ENCODE peak calls at places on chromosomes 7 and 10, in eight cellular contexts. One of them, this sample, is unnamed.

GRCh38 chr7:150481207-150481920 is 30.9 kb downstream of the GIMAP8 start:
- DNase-seq in GM23338: no peak
- DNase-seq in HCT116: no peak
- DNase-seq in heart right ventricle: no peak
- DNase-seq in AG04450: no peak
- DNase-seq in AG10803: no peak
- DNase-seq in astrocyte of the spinal cord: no peak
- DNase-seq in fibroblast of pulmonary artery: no peak
- DNase-seq in this sample: no peak

GRCh38 chr10:23910296-23910695 is 298.6 kb upstream of the KIAA1217 start:
- DNase-seq in astrocyte of the spinal cord: no peak
- DNase-seq in GM23338: no peak
- DNase-seq in fibroblast of pulmonary artery: no peak
- DNase-seq in heart right ventricle: no peak
- DNase-seq in AG10803: no peak
- DNase-seq in HCT116: no peak
- DNase-seq in AG04450: no peak
- DNase-seq in this sample: no peak

GRCh38 chr7:1736826-1737225 is 66.7 kb downstream of the ELFN1 start:
- DNase-seq in fibroblast of pulmonary artery: no peak
- DNase-seq in astrocyte of the spinal cord: no peak
- DNase-seq in HCT116: no peak
- DNase-seq in heart right ventricle: no peak
- DNase-seq in GM23338: no peak
- DNase-seq in AG04450: no peak
- DNase-seq in AG10803: no peak
- DNase-seq in this sample: no peak

GRCh38 chr7:157674027-157674714 is 337.4 kb downstream of the DNAJB6 start:
- DNase-seq in heart right ventricle: no peak
- DNase-seq in HCT116: no peak
- DNase-seq in AG10803: no peak
- DNase-seq in astrocyte of the spinal cord: no peak
- DNase-seq in AG04450: no peak
- DNase-seq in fibroblast of pulmonary artery: no peak
- DNase-seq in GM23338: no peak
- DNase-seq in this sample: no peak

GRCh38 chr10:110391541-110391940 is 86.8 kb upstream of the SMNDC1 start:
- DNase-seq in GM23338: no peak
- DNase-seq in fibroblast of pulmonary artery: no peak
- DNase-seq in HCT116: no peak
- DNase-seq in heart right ventricle: no peak
- DNase-seq in AG04450: no peak
- DNase-seq in AG10803: no peak
- DNase-seq in astrocyte of the spinal cord: no peak
- DNase-seq in this sample: no peak

GRCh38 chr10:22712959-22713852 is 1.2 kb downstream of the PIP4K2A start:
- DNase-seq in AG10803: peak
- DNase-seq in AG04450: no peak
- DNase-seq in GM23338: peak
- DNase-seq in fibroblast of pulmonary artery: peak
- DNase-seq in astrocyte of the spinal cord: peak
- DNase-seq in HCT116: no peak
- DNase-seq in heart right ventricle: no peak
- DNase-seq in this sample: peak

GRCh38 chr7:67644149-67644548 is 647.5 kb downstream of the TYW1 start:
- DNase-seq in HCT116: no peak
- DNase-seq in GM23338: no peak
- DNase-seq in astrocyte of the spinal cord: no peak
- DNase-seq in AG04450: no peak
- DNase-seq in fibroblast of pulmonary artery: no peak
- DNase-seq in AG10803: no peak
- DNase-seq in heart right ventricle: no peak
- DNase-seq in this sample: no peak

GRCh38 chr7:107973861-107974260 is 29.1 kb downstream of the LAMB1 start:
- DNase-seq in HCT116: no peak
- DNase-seq in heart right ventricle: no peak
- DNase-seq in fibroblast of pulmonary artery: no peak
- DNase-seq in GM23338: no peak
- DNase-seq in astrocyte of the spinal cord: no peak
- DNase-seq in AG10803: no peak
- DNase-seq in AG04450: no peak
- DNase-seq in this sample: no peak

GRCh38 chr7:57203161-57203791 is 71.0 kb upstream of the ZNF479 start:
- DNase-seq in AG10803: no peak
- DNase-seq in GM23338: no peak
- DNase-seq in heart right ventricle: no peak
- DNase-seq in astrocyte of the spinal cord: no peak
- DNase-seq in AG04450: no peak
- DNase-seq in HCT116: no peak
- DNase-seq in fibroblast of pulmonary artery: no peak
- DNase-seq in this sample: no peak

GRCh38 chr10:28938745-28939144 is 261.4 kb downstream of the BAMBI start:
- DNase-seq in GM23338: no peak
- DNase-seq in HCT116: no peak
- DNase-seq in heart right ventricle: no peak
- DNase-seq in AG10803: peak
- DNase-seq in astrocyte of the spinal cord: peak
- DNase-seq in fibroblast of pulmonary artery: no peak
- DNase-seq in AG04450: no peak
- DNase-seq in this sample: no peak

GRCh38 chr10:65861249-65861648 is 1064.6 kb upstream of the LRRTM3 start:
- DNase-seq in fibroblast of pulmonary artery: peak
- DNase-seq in astrocyte of the spinal cord: peak
- DNase-seq in HCT116: peak
- DNase-seq in AG04450: no peak
- DNase-seq in GM23338: no peak
- DNase-seq in AG10803: no peak
- DNase-seq in heart right ventricle: no peak
- DNase-seq in this sample: no peak

GRCh38 chr10:27857616-27858015 is 112.0 kb upstream of the MKX start:
- DNase-seq in fibroblast of pulmonary artery: no peak
- DNase-seq in AG04450: no peak
- DNase-seq in heart right ventricle: no peak
- DNase-seq in HCT116: no peak
- DNase-seq in astrocyte of the spinal cord: no peak
- DNase-seq in GM23338: peak
- DNase-seq in AG10803: no peak
- DNase-seq in this sample: no peak

GRCh38 chr10:133261726-133262325 is 14.8 kb downstream of the ADAM8 start:
- DNase-seq in GM23338: peak
- DNase-seq in heart right ventricle: peak
- DNase-seq in astrocyte of the spinal cord: peak
- DNase-seq in AG04450: no peak
- DNase-seq in AG10803: peak
- DNase-seq in fibroblast of pulmonary artery: peak
- DNase-seq in HCT116: no peak
- DNase-seq in this sample: peak

GRCh38 chr10:127576751-127577161 is 27.6 kb downstream of the NPS start:
- DNase-seq in AG04450: no peak
- DNase-seq in AG10803: no peak
- DNase-seq in HCT116: no peak
- DNase-seq in astrocyte of the spinal cord: no peak
- DNase-seq in fibroblast of pulmonary artery: no peak
- DNase-seq in GM23338: no peak
- DNase-seq in heart right ventricle: peak
- DNase-seq in this sample: no peak

GRCh38 chr10:44051584-44052385 is 333.1 kb downstream of the CXCL12 start:
- DNase-seq in astrocyte of the spinal cord: peak
- DNase-seq in fibroblast of pulmonary artery: peak
- DNase-seq in HCT116: no peak
- DNase-seq in heart right ventricle: no peak
- DNase-seq in GM23338: no peak
- DNase-seq in AG10803: peak
- DNase-seq in AG04450: peak
- DNase-seq in this sample: peak

GRCh38 chr10:100907175-100907574 is 5.6 kb upstream of the SLF2 start:
- DNase-seq in GM23338: no peak
- DNase-seq in AG04450: no peak
- DNase-seq in heart right ventricle: no peak
- DNase-seq in AG10803: no peak
- DNase-seq in HCT116: no peak
- DNase-seq in fibroblast of pulmonary artery: no peak
- DNase-seq in astrocyte of the spinal cord: no peak
- DNase-seq in this sample: no peak

GRCh38 chr10:9294865-9295264 is 1240.4 kb downstream of the GATA3 start:
- DNase-seq in AG04450: no peak
- DNase-seq in astrocyte of the spinal cord: no peak
- DNase-seq in heart right ventricle: no peak
- DNase-seq in GM23338: no peak
- DNase-seq in AG10803: no peak
- DNase-seq in HCT116: no peak
- DNase-seq in fibroblast of pulmonary artery: no peak
- DNase-seq in this sample: no peak

GRCh38 chr10:5094265-5095205 is at the start of gene AKR1C3:
- DNase-seq in heart right ventricle: peak
- DNase-seq in HCT116: peak
- DNase-seq in AG10803: peak
- DNase-seq in GM23338: peak
- DNase-seq in fibroblast of pulmonary artery: peak
- DNase-seq in astrocyte of the spinal cord: peak
- DNase-seq in AG04450: peak
- DNase-seq in this sample: peak

GRCh38 chr7:157854066-157854891 is 517.5 kb downstream of the DNAJB6 start:
- DNase-seq in GM23338: no peak
- DNase-seq in AG10803: no peak
- DNase-seq in HCT116: no peak
- DNase-seq in heart right ventricle: peak
- DNase-seq in fibroblast of pulmonary artery: no peak
- DNase-seq in astrocyte of the spinal cord: no peak
- DNase-seq in AG04450: no peak
- DNase-seq in this sample: no peak

GRCh38 chr7:45588466-45588865 is 14.3 kb downstream of the ADCY1 start:
- DNase-seq in AG10803: no peak
- DNase-seq in astrocyte of the spinal cord: no peak
- DNase-seq in heart right ventricle: no peak
- DNase-seq in AG04450: no peak
- DNase-seq in fibroblast of pulmonary artery: no peak
- DNase-seq in GM23338: no peak
- DNase-seq in HCT116: no peak
- DNase-seq in this sample: no peak

GRCh38 chr10:91464500-91464899 is 54.4 kb downstream of the HECTD2 start:
- DNase-seq in AG10803: no peak
- DNase-seq in heart right ventricle: no peak
- DNase-seq in GM23338: no peak
- DNase-seq in astrocyte of the spinal cord: no peak
- DNase-seq in fibroblast of pulmonary artery: no peak
- DNase-seq in AG04450: no peak
- DNase-seq in HCT116: no peak
- DNase-seq in this sample: no peak
- H3K4me3 ChIP-seq in AG10803: no peak
- H3K4me3 ChIP-seq in heart right ventricle: no peak
- H3K4me3 ChIP-seq in GM23338: no peak
- H3K4me3 ChIP-seq in astrocyte of the spinal cord: no peak
- H3K4me3 ChIP-seq in fibroblast of pulmonary artery: no peak
- H3K4me3 ChIP-seq in AG04450: no peak
- H3K4me3 ChIP-seq in HCT116: no peak
- H3K4me3 ChIP-seq in this sample: no peak

DNA sequence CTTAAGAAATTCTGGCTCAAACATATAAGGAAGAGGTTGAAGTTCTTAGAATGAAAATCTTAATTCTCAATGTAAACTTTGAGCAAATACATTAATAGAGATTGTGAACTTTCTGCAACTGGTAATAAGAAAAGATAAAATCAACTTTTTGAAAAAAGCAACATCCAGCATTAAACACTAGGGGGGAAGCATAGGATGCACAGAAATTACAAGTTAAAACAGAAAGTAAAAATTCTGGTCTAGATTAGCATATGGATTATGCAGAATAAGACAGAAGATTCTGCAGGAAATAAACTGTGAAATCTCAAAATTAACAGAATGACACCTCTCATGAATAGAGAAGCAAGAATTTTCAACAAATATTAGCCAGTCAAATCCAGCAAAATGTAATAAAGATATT is 38.0 kb upstream of the CAV2 start:
- DNase-seq in HCT116: no peak
- DNase-seq in astrocyte of the spinal cord: no peak
- DNase-seq in AG04450: no peak
- DNase-seq in GM23338: no peak
- DNase-seq in fibroblast of pulmonary artery: no peak
- DNase-seq in AG10803: no peak
- DNase-seq in heart right ventricle: no peak
- DNase-seq in this sample: no peak
- TF ChIP-seq CTCF in HCT116: no peak
- TF ChIP-seq CTCF in astrocyte of the spinal cord: no peak
- TF ChIP-seq CTCF in AG04450: peak
- TF ChIP-seq CTCF in GM23338: no peak
- TF ChIP-seq CTCF in fibroblast of pulmonary artery: peak
- TF ChIP-seq CTCF in AG10803: peak
- TF ChIP-seq CTCF in heart right ventricle: no peak
- TF ChIP-seq CTCF in this sample: peak

GRCh38 chr7:31421607-31422006 is 81.1 kb upstream of the NEUROD6 start:
- DNase-seq in astrocyte of the spinal cord: no peak
- DNase-seq in AG10803: no peak
- DNase-seq in GM23338: no peak
- DNase-seq in HCT116: no peak
- DNase-seq in fibroblast of pulmonary artery: no peak
- DNase-seq in heart right ventricle: no peak
- DNase-seq in AG04450: no peak
- DNase-seq in this sample: no peak

GRCh38 chr7:31418928-31419327 is 78.4 kb upstream of the NEUROD6 start:
- DNase-seq in GM23338: no peak
- DNase-seq in heart right ventricle: no peak
- DNase-seq in AG04450: no peak
- DNase-seq in HCT116: no peak
- DNase-seq in fibroblast of pulmonary artery: no peak
- DNase-seq in AG10803: no peak
- DNase-seq in astrocyte of the spinal cord: no peak
- DNase-seq in this sample: no peak

GRCh38 chr7:31413735-31414134 is 73.2 kb upstream of the NEUROD6 start:
- DNase-seq in heart right ventricle: no peak
- DNase-seq in AG04450: no peak
- DNase-seq in fibroblast of pulmonary artery: no peak
- DNase-seq in astrocyte of the spinal cord: no peak
- DNase-seq in GM23338: no peak
- DNase-seq in AG10803: no peak
- DNase-seq in HCT116: no peak
- DNase-seq in this sample: no peak

GRCh38 chr7:31416381-31416780 is 75.9 kb upstream of the NEUROD6 start:
- DNase-seq in astrocyte of the spinal cord: no peak
- DNase-seq in HCT116: no peak
- DNase-seq in AG10803: no peak
- DNase-seq in heart right ventricle: no peak
- DNase-seq in AG04450: no peak
- DNase-seq in GM23338: no peak
- DNase-seq in fibroblast of pulmonary artery: no peak
- DNase-seq in this sample: no peak
- H3K4me3 ChIP-seq in astrocyte of the spinal cord: no peak
- H3K4me3 ChIP-seq in HCT116: no peak
- H3K4me3 ChIP-seq in AG10803: no peak
- H3K4me3 ChIP-seq in heart right ventricle: no peak
- H3K4me3 ChIP-seq in AG04450: no peak
- H3K4me3 ChIP-seq in GM23338: no peak
- H3K4me3 ChIP-seq in fibroblast of pulmonary artery: no peak
- H3K4me3 ChIP-seq in this sample: no peak

DNA sequence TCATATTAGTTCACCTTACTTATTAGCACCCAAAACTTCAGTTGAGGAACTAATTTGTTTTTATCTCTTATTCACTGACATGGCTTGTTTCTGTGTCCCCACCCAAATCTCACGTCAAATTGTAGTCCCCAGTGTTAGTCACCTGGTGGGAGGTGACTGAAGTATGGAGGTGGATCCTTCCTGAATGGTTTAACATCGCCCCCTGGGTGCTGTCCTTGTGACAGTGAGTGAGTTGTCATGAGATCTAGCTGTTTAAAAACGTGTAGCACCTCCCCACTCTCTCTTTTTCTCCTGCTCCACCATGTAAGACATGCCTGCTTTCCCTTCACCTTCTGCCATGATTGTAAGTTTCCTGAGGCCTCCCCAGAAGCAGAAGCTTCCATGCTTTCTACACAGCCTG is 75.0 kb upstream of the HECTD2 start:
- DNase-seq in AG10803: no peak
- DNase-seq in astrocyte of the spinal cord: no peak
- DNase-seq in heart right ventricle: no peak
- DNase-seq in fibroblast of pulmonary artery: no peak
- DNase-seq in HCT116: peak
- DNase-seq in AG04450: no peak
- DNase-seq in GM23338: peak
- DNase-seq in this sample: no peak
- TF ChIP-seq CTCF in AG10803: no peak
- TF ChIP-seq CTCF in astrocyte of the spinal cord: no peak
- TF ChIP-seq CTCF in heart right ventricle: no peak
- TF ChIP-seq CTCF in fibroblast of pulmonary artery: no peak
- TF ChIP-seq CTCF in HCT116: no peak
- TF ChIP-seq CTCF in AG04450: no peak
- TF ChIP-seq CTCF in GM23338: peak
- TF ChIP-seq CTCF in this sample: no peak

This sample was measured in foreskin fibroblast.